ENCODE peak calls at places on chromosomes 6 and 20, in ten cellular contexts. One of them, this sample, is unnamed.
A peak's percentile ranks its signal among the peaks of the same experiment; 100 is the strongest.

GRCh38 chr6:167706313-167707109 is 120.2 kb upstream of the AFDN start:
- DNase-seq in foreskin fibroblast: no peak
- DNase-seq in HFFc6: no peak
- DNase-seq in Peyer's patch: no peak
- DNase-seq in islet precursor cell: peak; percentile 48
- DNase-seq in RWPE2: no peak
- DNase-seq in adrenal gland: no peak
- DNase-seq in effector CD4-positive, alpha-beta T cell: peak; percentile 14
- DNase-seq in bronchial epithelial cell: no peak
- DNase-seq in C1 segment of cervical spinal cord: no peak
- DNase-seq in this sample: peak; percentile 87

GRCh38 chr6:168133707-168134398 is 54.8 kb upstream of the FRMD1 start:
- DNase-seq in effector CD4-positive, alpha-beta T cell: no peak
- DNase-seq in bronchial epithelial cell: no peak
- DNase-seq in HFFc6: no peak
- DNase-seq in adrenal gland: no peak
- DNase-seq in C1 segment of cervical spinal cord: no peak
- DNase-seq in RWPE2: no peak
- DNase-seq in foreskin fibroblast: no peak
- DNase-seq in Peyer's patch: no peak
- DNase-seq in islet precursor cell: peak; percentile 50
- DNase-seq in this sample: no peak

GRCh38 chr6:81864124-81864523 is 111.6 kb upstream of the TENT5A start:
- DNase-seq in RWPE2: no peak
- DNase-seq in islet precursor cell: no peak
- DNase-seq in adrenal gland: no peak
- DNase-seq in effector CD4-positive, alpha-beta T cell: no peak
- DNase-seq in foreskin fibroblast: no peak
- DNase-seq in HFFc6: no peak
- DNase-seq in C1 segment of cervical spinal cord: no peak
- DNase-seq in bronchial epithelial cell: no peak
- DNase-seq in Peyer's patch: no peak
- DNase-seq in this sample: no peak

GRCh38 chr6:26272171-26272631 is 92.8 kb upstream of the BTN3A2 start:
- DNase-seq in C1 segment of cervical spinal cord: no peak
- DNase-seq in islet precursor cell: peak; percentile 88
- DNase-seq in Peyer's patch: peak; percentile 83
- DNase-seq in effector CD4-positive, alpha-beta T cell: peak; percentile 36
- DNase-seq in adrenal gland: peak; percentile 67
- DNase-seq in bronchial epithelial cell: no peak
- DNase-seq in foreskin fibroblast: no peak
- DNase-seq in HFFc6: no peak
- DNase-seq in RWPE2: no peak
- DNase-seq in this sample: no peak

GRCh38 chr20:32203556-32204484 is 3.7 kb downstream of the PLAGL2 start:
- DNase-seq in RWPE2: peak; percentile 63
- DNase-seq in effector CD4-positive, alpha-beta T cell: no peak
- DNase-seq in bronchial epithelial cell: peak; percentile 94
- DNase-seq in adrenal gland: no peak
- DNase-seq in C1 segment of cervical spinal cord: no peak
- DNase-seq in foreskin fibroblast: no peak
- DNase-seq in HFFc6: no peak
- DNase-seq in Peyer's patch: no peak
- DNase-seq in islet precursor cell: no peak
- DNase-seq in this sample: no peak

GRCh38 chr6:115667478-115667996 is 393.2 kb downstream of the FRK start:
- DNase-seq in foreskin fibroblast: no peak
- DNase-seq in adrenal gland: no peak
- DNase-seq in Peyer's patch: no peak
- DNase-seq in islet precursor cell: no peak
- DNase-seq in effector CD4-positive, alpha-beta T cell: no peak
- DNase-seq in bronchial epithelial cell: no peak
- DNase-seq in RWPE2: no peak
- DNase-seq in HFFc6: no peak
- DNase-seq in C1 segment of cervical spinal cord: no peak
- DNase-seq in this sample: no peak

GRCh38 chr20:20225325-20225724 is 142.6 kb upstream of the INSM1 start:
- DNase-seq in effector CD4-positive, alpha-beta T cell: no peak
- DNase-seq in RWPE2: no peak
- DNase-seq in islet precursor cell: no peak
- DNase-seq in adrenal gland: no peak
- DNase-seq in bronchial epithelial cell: no peak
- DNase-seq in foreskin fibroblast: no peak
- DNase-seq in HFFc6: no peak
- DNase-seq in C1 segment of cervical spinal cord: no peak
- DNase-seq in Peyer's patch: no peak
- DNase-seq in this sample: no peak

GRCh38 chr20:46220808-46221207 is 87.5 kb downstream of the CDH22 start:
- DNase-seq in C1 segment of cervical spinal cord: peak; percentile 5
- DNase-seq in bronchial epithelial cell: no peak
- DNase-seq in Peyer's patch: no peak
- DNase-seq in effector CD4-positive, alpha-beta T cell: no peak
- DNase-seq in HFFc6: no peak
- DNase-seq in RWPE2: no peak
- DNase-seq in adrenal gland: no peak
- DNase-seq in islet precursor cell: no peak
- DNase-seq in foreskin fibroblast: no peak
- DNase-seq in this sample: no peak

GRCh38 chr6:45047573-45047972 is 280.6 kb upstream of the RUNX2 start:
- DNase-seq in foreskin fibroblast: no peak
- DNase-seq in HFFc6: no peak
- DNase-seq in C1 segment of cervical spinal cord: no peak
- DNase-seq in Peyer's patch: no peak
- DNase-seq in effector CD4-positive, alpha-beta T cell: no peak
- DNase-seq in islet precursor cell: no peak
- DNase-seq in bronchial epithelial cell: no peak
- DNase-seq in RWPE2: no peak
- DNase-seq in adrenal gland: no peak
- DNase-seq in this sample: peak; percentile 46

GRCh38 chr20:51695574-51696303 is 72.5 kb downstream of the ATP9A start:
- DNase-seq in RWPE2: peak; percentile 34
- DNase-seq in islet precursor cell: no peak
- DNase-seq in foreskin fibroblast: peak; percentile 89
- DNase-seq in Peyer's patch: no peak
- DNase-seq in effector CD4-positive, alpha-beta T cell: no peak
- DNase-seq in HFFc6: peak; percentile 82
- DNase-seq in C1 segment of cervical spinal cord: no peak
- DNase-seq in bronchial epithelial cell: peak; percentile 79
- DNase-seq in adrenal gland: no peak
- DNase-seq in this sample: no peak